ENCODE peak calls at places on chromosomes 11 and 22, in seven cellular contexts. K is HL-60; C is ELR; E is stimulated activated CD8-positive, alpha-beta memory T cell treated with anti-CD3 and anti-CD28 coated beads, Interleukin-7, amount 100 ng/mL, for 24 hours; S is AG09319; O is foreskin fibroblast; X is activated naive CD4-positive, alpha-beta T cell. W is an unnamed sample.

GRCh38 chr11:28759311-28759710 is 651.1 kb downstream of the METTL15 start:
- DNase-seq in O (no peak), E (no peak), X (no peak), S (no peak), C (peak), K (no peak), W (no peak)

GRCh38 chr11:60933416-60933815 is 9.2 kb downstream of the TMEM132A start:
- DNase-seq in C (no peak), K (no peak), X (no peak), S (no peak), E (no peak), O (no peak), W (no peak)

GRCh38 chr22:49046546-49047305 is 780.9 kb downstream of the BRD1 start:
- DNase-seq in O (no peak), K (no peak), C (no peak), S (no peak), X (no peak), E (peak), W (no peak)

GRCh38 chr22:23806837-23807236 is 20.1 kb downstream of the SMARCB1 start:
- DNase-seq in K (no peak), X (no peak), C (no peak), E (no peak), S (no peak), O (no peak), W (no peak)

GRCh38 chr11:28123151-28123571 is 15.0 kb downstream of the METTL15 start:
- DNase-seq in O (peak), X (no peak), E (no peak), S (no peak), C (peak), K (no peak), W (no peak)

GRCh38 chr11:35082322-35083180 is 56.4 kb upstream of the CD44 start:
- DNase-seq in O (peak), X (peak), E (peak), K (peak), S (peak), C (peak), W (peak)

GRCh38 chr22:46471901-46472721 is 65.3 kb downstream of the CELSR1 start:
- DNase-seq in X (no peak), C (peak), K (no peak), E (no peak), O (no peak), S (no peak), W (no peak)

GRCh38 chr11:116596346-116597260 is 176.2 kb downstream of the BUD13 start:
- DNase-seq in C (no peak), S (no peak), O (no peak), K (no peak), X (no peak), E (no peak), W (no peak)

GRCh38 chr11:92671081-92671480 is 298.4 kb upstream of the MTNR1B start:
- DNase-seq in S (no peak), K (no peak), O (no peak), C (no peak), E (no peak), X (no peak), W (no peak)

GRCh38 chr11:100525635-100526034 is 161.5 kb upstream of the ARHGAP42 start:
- DNase-seq in K (no peak), X (no peak), E (no peak), S (no peak), O (no peak), C (peak), W (no peak)

GRCh38 chr11:4111834-4112233 is 17.2 kb downstream of the RRM1 start:
- DNase-seq in S (no peak), E (no peak), C (no peak), X (no peak), O (no peak), K (no peak), W (no peak)

GRCh38 chr11:16967347-16967662 is 46.9 kb downstream of the PLEKHA7 start:
- DNase-seq in E (no peak), C (no peak), O (no peak), X (no peak), K (no peak), S (no peak), W (no peak)

GRCh38 chr11:386483-386882 is 7.5 kb upstream of the PKP3 start:
- DNase-seq in O (no peak), C (no peak), S (no peak), K (no peak), E (no peak), X (no peak), W (no peak)

GRCh38 chr22:39206491-39206890 is 38.3 kb downstream of the PDGFB start:
- DNase-seq in K (no peak), S (no peak), E (no peak), O (no peak), C (no peak), X (no peak), W (no peak)

GRCh38 chr11:7520981-7521487 is 7.2 kb downstream of the PPFIBP2 start:
- DNase-seq in O (no peak), K (no peak), X (no peak), S (no peak), C (no peak), E (no peak), W (no peak)

GRCh38 chr22:24753919-24754318 is 20.6 kb downstream of the PIWIL3 start:
- DNase-seq in E (no peak), C (no peak), K (no peak), X (no peak), O (no peak), S (no peak), W (no peak)

GRCh38 chr22:24950272-24950902 is 2.1 kb upstream of the KIAA1671 start:
- DNase-seq in K (no peak), C (no peak), E (no peak), O (no peak), S (no peak), X (no peak), W (no peak)

GRCh38 chr11:78715639-78716311 is 141.1 kb upstream of the NARS2 start:
- DNase-seq in S (peak), X (no peak), E (no peak), C (peak), K (peak), O (peak), W (peak)

GRCh38 chr11:65132988-65133700 is 1.2 kb downstream of the SYVN1 start:
- DNase-seq in E (no peak), K (peak), O (no peak), C (peak), S (no peak), X (no peak), W (no peak)

GRCh38 chr22:36773935-36774334 is 2.0 kb downstream of the IFT27 start:
- DNase-seq in X (no peak), S (no peak), O (peak), C (peak), K (peak), E (no peak), W (peak)

GRCh38 chr11:112789481-112789880 is 171.7 kb upstream of the NCAM1 start:
- DNase-seq in O (no peak), K (no peak), S (no peak), E (no peak), X (no peak), C (no peak), W (no peak)

GRCh38 chr11:7457211-7457610 is 28.1 kb upstream of the OLFML1 start:
- DNase-seq in S (no peak), C (peak), E (no peak), X (no peak), O (peak), K (no peak), W (no peak)

GRCh38 chr11:83039566-83039965 is 32.1 kb downstream of the RAB30 start:
- DNase-seq in K (no peak), C (peak), O (no peak), E (no peak), S (no peak), X (no peak), W (no peak)

GRCh38 chr11:122343247-122343646 is 227.2 kb upstream of the BLID start:
- DNase-seq in C (no peak), S (no peak), X (no peak), E (no peak), O (no peak), K (no peak), W (no peak)

GRCh38 chr22:50444663-50445062 is 30.2 kb downstream of the SBF1 start:
- DNase-seq in K (no peak), C (peak), O (peak), X (no peak), E (no peak), S (peak), W (peak)

GRCh38 chr22:41885576-41885975 is 29.3 kb downstream of the SHISA8 start:
- DNase-seq in O (no peak), C (no peak), S (no peak), K (no peak), X (no peak), E (no peak), W (no peak)

GRCh38 chr11:35035894-35036408 is 103.0 kb upstream of the CD44 start:
- DNase-seq in C (peak), X (no peak), E (no peak), K (no peak), S (peak), O (peak), W (peak)

GRCh38 chr22:43297246-43298061 is 45.7 kb downstream of the SCUBE1 start:
- DNase-seq in X (no peak), K (no peak), E (no peak), S (no peak), O (no peak), C (no peak), W (no peak)

GRCh38 chr11:104033134-104033533 is 3.3 kb upstream of the DDI1 start:
- DNase-seq in O (peak), X (no peak), S (peak), E (no peak), C (peak), K (no peak), W (peak)

GRCh38 chr11:131760191-131760951 is 390.0 kb downstream of the NTM start:
- DNase-seq in O (peak), E (no peak), X (no peak), C (peak), S (no peak), K (no peak), W (no peak)